ENCODE peak calls at places on chromosomes 12 and 14, in four cellular contexts. L is HCT116, B is H1, Y is GM12878. Z is an unnamed sample.
A peak's percentile ranks its signal among the peaks of the same experiment; 100 is the strongest.

GRCh38 chr14:31877333-31877798 is 199.7 kb upstream of the ARHGAP5 start:
- DNase-seq in L (no peak), B (no peak), Y (no peak), Z (no peak)

GRCh38 chr12:115380509-115381120 is 696.6 kb upstream of the TBX3 start:
- DNase-seq in L (no peak), B (no peak), Y (no peak), Z (no peak)

GRCh38 chr14:49634547-49635334 is at the start of gene DNAAF2:
- DNase-seq in L (no peak), B (no peak), Y (no peak), Z (peak; percentile 47)

GRCh38 chr14:104001003-104001402 is 58.7 kb upstream of the RD3L start:
- DNase-seq in L (peak; percentile 12), B (no peak), Y (no peak), Z (no peak)

GRCh38 chr12:388547-389137 is 478 bp downstream of the KDM5A start:
- DNase-seq in L (no peak), B (no peak), Y (no peak), Z (peak; percentile 27)

GRCh38 chr14:31071151-31071550 is 45.0 kb upstream of the STRN3 start:
- DNase-seq in L (no peak), B (no peak), Y (no peak), Z (no peak)

GRCh38 chr14:100548939-100549338 is 38.3 kb downstream of the BEGAIN start:
- DNase-seq in L (no peak), B (no peak), Y (no peak), Z (no peak)

GRCh38 chr14:63286071-63286470 is 32.7 kb downstream of the GPHB5 start:
- DNase-seq in L (no peak), B (no peak), Y (no peak), Z (no peak)

GRCh38 chr14:23009483-23009938 is 432 bp downstream of the C14orf93 start:
- DNase-seq in L (no peak), B (no peak), Y (no peak), Z (no peak)

GRCh38 chr12:8697120-8697475 is 693 bp upstream of the RIMKLB start:
- DNase-seq in L (no peak), B (no peak), Y (no peak), Z (no peak)

GRCh38 chr14:24055971-24056799 is 4.4 kb downstream of the CARMIL3 start:
- DNase-seq in L (no peak), B (no peak), Y (no peak), Z (no peak)

GRCh38 chr14:31834616-31835015 is 242.5 kb upstream of the ARHGAP5 start:
- DNase-seq in L (no peak), B (no peak), Y (no peak), Z (no peak)

GRCh38 chr12:62840311-62840710 is 94.6 kb downstream of the PPM1H start:
- DNase-seq in L (no peak), B (no peak), Y (no peak), Z (no peak)

GRCh38 chr12:90909069-90909676 is 45.8 kb downstream of the CCER1 start:
- DNase-seq in L (peak; percentile 38), B (no peak), Y (no peak), Z (peak; percentile 22)

GRCh38 chr12:56831936-56832335 is 68.8 kb downstream of the HSD17B6 start:
- DNase-seq in L (no peak), B (no peak), Y (no peak), Z (no peak)

GRCh38 chr12:116233669-116234068 is 43.8 kb downstream of the MED13L start:
- DNase-seq in L (no peak), B (no peak), Y (no peak), Z (no peak)

GRCh38 chr14:91980157-91980556 is 32.7 kb upstream of the FBLN5 start:
- DNase-seq in L (peak; percentile 75), B (no peak), Y (peak; percentile 16), Z (no peak)

DNA sequence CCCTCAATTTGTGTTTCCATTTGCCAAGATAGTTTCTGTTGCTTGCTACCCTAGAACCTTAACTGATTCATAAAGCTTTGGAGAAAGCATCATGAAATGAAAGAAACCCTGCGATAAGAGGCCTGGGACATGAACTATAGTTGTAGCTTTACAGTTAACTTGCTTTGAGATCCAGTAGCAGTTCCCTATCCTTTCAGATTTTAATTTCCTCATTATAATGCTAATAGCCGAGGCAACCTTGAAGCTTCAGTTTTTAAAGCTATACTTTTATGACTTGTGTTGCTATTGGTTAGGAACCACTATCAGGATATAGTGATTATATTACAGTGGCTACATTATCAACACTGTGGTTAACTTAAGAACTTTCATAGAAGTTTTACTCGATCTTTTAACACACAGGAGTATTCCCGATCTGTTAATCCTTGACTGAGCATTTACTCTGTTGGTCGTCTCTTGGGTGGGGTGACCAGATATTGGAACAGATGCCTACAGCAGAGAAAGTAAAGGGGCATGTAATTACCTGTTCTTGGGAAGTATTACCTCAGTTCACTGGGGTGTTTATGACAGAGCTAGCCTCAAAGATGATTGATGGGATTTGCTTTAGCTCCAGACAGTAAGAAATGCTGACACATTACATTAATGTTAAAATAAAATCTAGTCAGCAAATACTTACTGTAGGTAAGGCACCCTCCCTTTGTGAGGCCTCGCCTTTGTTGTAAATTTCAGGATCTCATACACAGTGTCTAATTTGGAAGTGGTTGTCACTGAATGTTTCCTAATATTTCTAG is 86.2 kb upstream of the CSRP2 start:
- DNase-seq in L (no peak), B (no peak), Y (no peak), Z (no peak)
- TF ChIP-seq ZNF274 in L (no peak), B (no peak), Y (no peak), Z (no peak)

GRCh38 chr14:67831122-67831521 is 11.5 kb downstream of the RAD51B start:
- DNase-seq in L (no peak), B (no peak), Y (no peak), Z (no peak)

GRCh38 chr14:67833403-67833802 is 13.8 kb downstream of the RAD51B start:
- DNase-seq in L (no peak), B (no peak), Y (no peak), Z (no peak)

GRCh38 chr14:67837011-67837624 is 17.5 kb downstream of the RAD51B start:
- DNase-seq in L (peak; percentile 72), B (no peak), Y (peak; percentile 34), Z (peak; percentile 38)

GRCh38 chr14:67835596-67835995 is 16.0 kb downstream of the RAD51B start:
- DNase-seq in L (no peak), B (no peak), Y (no peak), Z (no peak)
- TF ChIP-seq ZNF274 in L (no peak), B (no peak), Y (no peak), Z (no peak)

DNA sequence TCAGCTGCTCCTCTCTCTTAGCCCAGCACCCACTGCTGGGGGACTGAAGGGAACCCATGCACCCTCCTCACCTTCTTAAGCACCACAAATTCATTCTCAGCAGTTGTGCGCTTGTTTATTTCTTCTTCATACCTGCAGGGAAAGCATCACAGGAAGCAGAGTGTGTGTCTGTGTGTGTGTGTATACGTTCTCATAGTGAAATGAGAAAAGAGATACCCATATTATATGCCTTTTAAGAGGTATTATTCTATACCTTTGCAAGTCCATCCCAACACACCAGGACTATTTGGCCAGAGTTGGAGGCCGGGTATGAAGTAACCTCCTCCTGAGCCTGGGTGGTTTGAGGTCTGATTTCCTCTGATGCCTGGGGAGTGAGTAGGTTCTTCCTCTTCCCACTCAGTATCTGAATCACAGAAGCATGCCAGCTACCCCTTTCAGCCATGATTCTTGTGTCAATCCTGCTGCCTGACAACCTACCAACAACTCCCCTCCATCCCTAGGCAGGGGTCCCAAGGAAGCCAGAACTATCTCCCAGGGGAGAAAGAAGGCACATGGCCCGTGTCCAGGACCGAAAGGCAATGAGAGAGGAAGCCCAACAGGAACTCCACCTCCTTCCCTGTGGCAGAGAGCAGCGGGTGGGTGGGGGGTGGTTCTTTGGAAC is 3.0 kb downstream of the KRT73 start:
- DNase-seq in L (no peak), B (no peak), Y (no peak), Z (no peak)
- TF ChIP-seq ZNF274 in L (no peak), B (no peak), Y (no peak), Z (no peak)

GRCh38 chr14:87745507-87746118 is 247.4 kb downstream of the GALC start:
- DNase-seq in L (peak; percentile 3), B (peak; percentile 17), Y (no peak), Z (peak; percentile 13)
- TF ChIP-seq ZNF274 in L (no peak), B (no peak), Y (no peak), Z (no peak)

DNA sequence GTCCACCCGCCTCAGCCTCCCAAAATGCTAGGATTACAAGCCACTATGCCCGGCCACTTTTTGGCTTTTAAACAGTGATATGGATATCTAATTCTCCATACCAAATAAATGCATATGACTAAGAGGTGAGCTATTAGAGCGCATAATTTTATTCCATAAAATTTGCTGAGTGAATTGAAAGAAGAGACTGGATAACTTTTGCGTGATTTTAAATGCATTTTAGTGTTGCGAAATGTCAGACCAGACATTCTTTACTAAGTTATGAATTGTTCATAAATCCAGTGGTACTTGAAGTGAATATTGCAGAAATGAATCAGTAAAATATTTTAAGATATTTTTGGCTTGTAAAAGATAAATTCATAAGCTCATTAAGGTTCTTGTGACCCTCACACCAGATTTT is 50.9 kb upstream of the DIP2B start:
- DNase-seq in L (no peak), B (no peak), Y (no peak), Z (no peak)
- TF ChIP-seq ZNF274 in L (no peak), B (no peak), Y (no peak), Z (no peak)

DNA sequence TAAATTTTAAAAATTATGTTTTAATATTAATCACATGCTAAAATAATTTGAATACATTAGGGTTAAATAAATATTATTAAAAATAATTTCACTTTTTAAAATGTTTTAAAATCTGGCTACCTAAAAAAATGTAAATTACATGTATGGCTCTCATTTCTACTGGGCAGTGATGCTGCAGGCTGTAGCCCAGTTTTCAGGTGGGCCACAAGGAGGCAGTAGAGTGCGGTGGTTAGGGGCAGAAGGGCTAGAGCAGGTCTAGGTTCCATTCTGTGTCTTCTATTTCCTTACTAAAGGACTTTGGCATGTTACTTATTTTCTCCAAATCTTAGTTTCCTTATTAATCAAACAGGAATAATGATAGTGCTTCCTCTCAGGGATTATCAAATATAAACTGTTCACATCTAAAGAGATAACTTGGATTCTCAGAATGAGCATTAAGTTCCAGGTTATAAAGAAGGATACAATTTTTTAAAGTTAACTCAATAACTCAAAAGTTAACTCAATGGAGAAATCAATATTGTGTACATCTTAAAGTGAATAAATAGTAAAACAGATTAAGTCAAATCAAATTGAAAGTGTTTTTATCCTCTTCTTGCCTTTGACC is 54.9 kb upstream of the OVCH1 start:
- DNase-seq in L (peak; percentile 22), B (peak; percentile 13), Y (no peak), Z (peak; percentile 81)
- TF ChIP-seq ZNF274 in L (no peak), B (no peak), Y (no peak), Z (no peak)

GRCh38 chr14:43085820-43086219 is 1421.3 kb downstream of the FSCB start:
- DNase-seq in L (no peak), B (no peak), Y (no peak), Z (no peak)
- TF ChIP-seq ZNF274 in L (no peak), B (no peak), Y (no peak), Z (no peak)